ENCODE peak calls at places on chromosomes 7 and 10, in eight cellular contexts. One of them, this sample, is unnamed.

GRCh38 chr10:95841711-95842498 is 65.9 kb upstream of the CC2D2B start:
- DNase-seq in HT1080: peak
- DNase-seq in left kidney: peak
- DNase-seq in retina: peak
- DNase-seq in effector CD8-positive, alpha-beta T cell: no peak
- DNase-seq in NCI-H2029 treated with DMSO at 0.1 percent for 48 hours: no peak
- DNase-seq in activated T-helper 2 cell treated with anti-CD3 and anti-CD28 coated beads, Interferon-gamma antibody, Interleukin-2, Interleukin-4, amounts not matched to agents 10 μg/mL and 5 μg/mL and 100 μg/mL, durations not matched to agents 14 hours and 24 hours and 36 hours: no peak
- DNase-seq in anterior cingulate cortex: no peak
- DNase-seq in this sample: no peak

GRCh38 chr7:111937164-111937563 is 269.0 kb downstream of the DOCK4 start:
- DNase-seq in HT1080: no peak
- DNase-seq in left kidney: no peak
- DNase-seq in retina: no peak
- DNase-seq in effector CD8-positive, alpha-beta T cell: no peak
- DNase-seq in NCI-H2029 treated with DMSO at 0.1 percent for 48 hours: no peak
- DNase-seq in activated T-helper 2 cell treated with anti-CD3 and anti-CD28 coated beads, Interferon-gamma antibody, Interleukin-2, Interleukin-4, amounts not matched to agents 10 μg/mL and 5 μg/mL and 100 μg/mL, durations not matched to agents 14 hours and 24 hours and 36 hours: no peak
- DNase-seq in anterior cingulate cortex: no peak
- DNase-seq in this sample: no peak

GRCh38 chr7:34100661-34101060 is 195.3 kb downstream of the BMPER start:
- DNase-seq in HT1080: no peak
- DNase-seq in left kidney: no peak
- DNase-seq in retina: no peak
- DNase-seq in effector CD8-positive, alpha-beta T cell: no peak
- DNase-seq in NCI-H2029 treated with DMSO at 0.1 percent for 48 hours: no peak
- DNase-seq in activated T-helper 2 cell treated with anti-CD3 and anti-CD28 coated beads, Interferon-gamma antibody, Interleukin-2, Interleukin-4, amounts not matched to agents 10 μg/mL and 5 μg/mL and 100 μg/mL, durations not matched to agents 14 hours and 24 hours and 36 hours: no peak
- DNase-seq in anterior cingulate cortex: no peak
- DNase-seq in this sample: no peak

GRCh38 chr10:69101451-69102095 is 13.7 kb downstream of the SRGN start:
- DNase-seq in HT1080: peak
- DNase-seq in left kidney: no peak
- DNase-seq in retina: no peak
- DNase-seq in effector CD8-positive, alpha-beta T cell: no peak
- DNase-seq in NCI-H2029 treated with DMSO at 0.1 percent for 48 hours: no peak
- DNase-seq in activated T-helper 2 cell treated with anti-CD3 and anti-CD28 coated beads, Interferon-gamma antibody, Interleukin-2, Interleukin-4, amounts not matched to agents 10 μg/mL and 5 μg/mL and 100 μg/mL, durations not matched to agents 14 hours and 24 hours and 36 hours: no peak
- DNase-seq in anterior cingulate cortex: no peak
- DNase-seq in this sample: no peak

GRCh38 chr10:118209215-118209614 is 132.9 kb downstream of the FAM204A start:
- DNase-seq in HT1080: no peak
- DNase-seq in left kidney: peak
- DNase-seq in retina: peak
- DNase-seq in effector CD8-positive, alpha-beta T cell: no peak
- DNase-seq in NCI-H2029 treated with DMSO at 0.1 percent for 48 hours: no peak
- DNase-seq in activated T-helper 2 cell treated with anti-CD3 and anti-CD28 coated beads, Interferon-gamma antibody, Interleukin-2, Interleukin-4, amounts not matched to agents 10 μg/mL and 5 μg/mL and 100 μg/mL, durations not matched to agents 14 hours and 24 hours and 36 hours: no peak
- DNase-seq in anterior cingulate cortex: peak
- DNase-seq in this sample: peak

GRCh38 chr10:21336476-21337170 is 188.9 kb downstream of the SKIDA1 start:
- DNase-seq in HT1080: peak
- DNase-seq in left kidney: peak
- DNase-seq in retina: no peak
- DNase-seq in effector CD8-positive, alpha-beta T cell: no peak
- DNase-seq in NCI-H2029 treated with DMSO at 0.1 percent for 48 hours: no peak
- DNase-seq in activated T-helper 2 cell treated with anti-CD3 and anti-CD28 coated beads, Interferon-gamma antibody, Interleukin-2, Interleukin-4, amounts not matched to agents 10 μg/mL and 5 μg/mL and 100 μg/mL, durations not matched to agents 14 hours and 24 hours and 36 hours: no peak
- DNase-seq in anterior cingulate cortex: no peak
- DNase-seq in this sample: peak

GRCh38 chr10:78938695-78939672 is 129.8 kb upstream of the ZMIZ1 start:
- DNase-seq in HT1080: no peak
- DNase-seq in left kidney: no peak
- DNase-seq in retina: no peak
- DNase-seq in effector CD8-positive, alpha-beta T cell: no peak
- DNase-seq in NCI-H2029 treated with DMSO at 0.1 percent for 48 hours: no peak
- DNase-seq in activated T-helper 2 cell treated with anti-CD3 and anti-CD28 coated beads, Interferon-gamma antibody, Interleukin-2, Interleukin-4, amounts not matched to agents 10 μg/mL and 5 μg/mL and 100 μg/mL, durations not matched to agents 14 hours and 24 hours and 36 hours: no peak
- DNase-seq in anterior cingulate cortex: no peak
- DNase-seq in this sample: no peak

GRCh38 chr7:3214090-3214413 is 87.0 kb upstream of the SDK1 start:
- DNase-seq in HT1080: no peak
- DNase-seq in left kidney: no peak
- DNase-seq in retina: no peak
- DNase-seq in effector CD8-positive, alpha-beta T cell: no peak
- DNase-seq in NCI-H2029 treated with DMSO at 0.1 percent for 48 hours: no peak
- DNase-seq in activated T-helper 2 cell treated with anti-CD3 and anti-CD28 coated beads, Interferon-gamma antibody, Interleukin-2, Interleukin-4, amounts not matched to agents 10 μg/mL and 5 μg/mL and 100 μg/mL, durations not matched to agents 14 hours and 24 hours and 36 hours: no peak
- DNase-seq in anterior cingulate cortex: no peak
- DNase-seq in this sample: peak

GRCh38 chr7:23529262-23529859 is 2.4 kb downstream of the TRA2A start:
- DNase-seq in HT1080: no peak
- DNase-seq in left kidney: no peak
- DNase-seq in retina: no peak
- DNase-seq in effector CD8-positive, alpha-beta T cell: no peak
- DNase-seq in NCI-H2029 treated with DMSO at 0.1 percent for 48 hours: no peak
- DNase-seq in activated T-helper 2 cell treated with anti-CD3 and anti-CD28 coated beads, Interferon-gamma antibody, Interleukin-2, Interleukin-4, amounts not matched to agents 10 μg/mL and 5 μg/mL and 100 μg/mL, durations not matched to agents 14 hours and 24 hours and 36 hours: no peak
- DNase-seq in anterior cingulate cortex: no peak
- DNase-seq in this sample: no peak

GRCh38 chr7:1454471-1455065 is 4.7 kb downstream of the MICALL2 start:
- DNase-seq in HT1080: no peak
- DNase-seq in left kidney: no peak
- DNase-seq in retina: no peak
- DNase-seq in effector CD8-positive, alpha-beta T cell: no peak
- DNase-seq in NCI-H2029 treated with DMSO at 0.1 percent for 48 hours: no peak
- DNase-seq in activated T-helper 2 cell treated with anti-CD3 and anti-CD28 coated beads, Interferon-gamma antibody, Interleukin-2, Interleukin-4, amounts not matched to agents 10 μg/mL and 5 μg/mL and 100 μg/mL, durations not matched to agents 14 hours and 24 hours and 36 hours: no peak
- DNase-seq in anterior cingulate cortex: peak
- DNase-seq in this sample: peak

GRCh38 chr7:47036909-47037308 is 545.0 kb downstream of the TNS3 start:
- DNase-seq in HT1080: no peak
- DNase-seq in left kidney: no peak
- DNase-seq in retina: no peak
- DNase-seq in effector CD8-positive, alpha-beta T cell: no peak
- DNase-seq in NCI-H2029 treated with DMSO at 0.1 percent for 48 hours: no peak
- DNase-seq in activated T-helper 2 cell treated with anti-CD3 and anti-CD28 coated beads, Interferon-gamma antibody, Interleukin-2, Interleukin-4, amounts not matched to agents 10 μg/mL and 5 μg/mL and 100 μg/mL, durations not matched to agents 14 hours and 24 hours and 36 hours: no peak
- DNase-seq in anterior cingulate cortex: no peak
- DNase-seq in this sample: no peak

GRCh38 chr7:47153571-47153970 is 428.3 kb downstream of the TNS3 start:
- DNase-seq in HT1080: no peak
- DNase-seq in left kidney: peak
- DNase-seq in retina: no peak
- DNase-seq in effector CD8-positive, alpha-beta T cell: no peak
- DNase-seq in NCI-H2029 treated with DMSO at 0.1 percent for 48 hours: peak
- DNase-seq in activated T-helper 2 cell treated with anti-CD3 and anti-CD28 coated beads, Interferon-gamma antibody, Interleukin-2, Interleukin-4, amounts not matched to agents 10 μg/mL and 5 μg/mL and 100 μg/mL, durations not matched to agents 14 hours and 24 hours and 36 hours: no peak
- DNase-seq in anterior cingulate cortex: no peak
- DNase-seq in this sample: peak

GRCh38 chr7:107966701-107967100 is 36.3 kb downstream of the LAMB1 start:
- DNase-seq in HT1080: peak
- DNase-seq in left kidney: no peak
- DNase-seq in retina: peak
- DNase-seq in effector CD8-positive, alpha-beta T cell: no peak
- DNase-seq in NCI-H2029 treated with DMSO at 0.1 percent for 48 hours: peak
- DNase-seq in activated T-helper 2 cell treated with anti-CD3 and anti-CD28 coated beads, Interferon-gamma antibody, Interleukin-2, Interleukin-4, amounts not matched to agents 10 μg/mL and 5 μg/mL and 100 μg/mL, durations not matched to agents 14 hours and 24 hours and 36 hours: no peak
- DNase-seq in anterior cingulate cortex: no peak
- DNase-seq in this sample: peak

GRCh38 chr10:28734940-28735759 is 57.8 kb downstream of the BAMBI start:
- DNase-seq in HT1080: peak
- DNase-seq in left kidney: no peak
- DNase-seq in retina: no peak
- DNase-seq in effector CD8-positive, alpha-beta T cell: no peak
- DNase-seq in NCI-H2029 treated with DMSO at 0.1 percent for 48 hours: no peak
- DNase-seq in activated T-helper 2 cell treated with anti-CD3 and anti-CD28 coated beads, Interferon-gamma antibody, Interleukin-2, Interleukin-4, amounts not matched to agents 10 μg/mL and 5 μg/mL and 100 μg/mL, durations not matched to agents 14 hours and 24 hours and 36 hours: no peak
- DNase-seq in anterior cingulate cortex: no peak
- DNase-seq in this sample: peak

GRCh38 chr7:74512762-74513161 is 59.1 kb downstream of the GTF2IRD1 start:
- DNase-seq in HT1080: no peak
- DNase-seq in left kidney: no peak
- DNase-seq in retina: no peak
- DNase-seq in effector CD8-positive, alpha-beta T cell: no peak
- DNase-seq in NCI-H2029 treated with DMSO at 0.1 percent for 48 hours: no peak
- DNase-seq in activated T-helper 2 cell treated with anti-CD3 and anti-CD28 coated beads, Interferon-gamma antibody, Interleukin-2, Interleukin-4, amounts not matched to agents 10 μg/mL and 5 μg/mL and 100 μg/mL, durations not matched to agents 14 hours and 24 hours and 36 hours: no peak
- DNase-seq in anterior cingulate cortex: no peak
- DNase-seq in this sample: no peak

GRCh38 chr7:123460616-123461015 is 73.8 kb downstream of the IQUB start:
- DNase-seq in HT1080: peak
- DNase-seq in left kidney: no peak
- DNase-seq in retina: no peak
- DNase-seq in effector CD8-positive, alpha-beta T cell: no peak
- DNase-seq in NCI-H2029 treated with DMSO at 0.1 percent for 48 hours: no peak
- DNase-seq in activated T-helper 2 cell treated with anti-CD3 and anti-CD28 coated beads, Interferon-gamma antibody, Interleukin-2, Interleukin-4, amounts not matched to agents 10 μg/mL and 5 μg/mL and 100 μg/mL, durations not matched to agents 14 hours and 24 hours and 36 hours: no peak
- DNase-seq in anterior cingulate cortex: no peak
- DNase-seq in this sample: no peak

GRCh38 chr10:28872592-28873165 is 195.4 kb downstream of the BAMBI start:
- DNase-seq in HT1080: no peak
- DNase-seq in left kidney: no peak
- DNase-seq in retina: peak
- DNase-seq in effector CD8-positive, alpha-beta T cell: no peak
- DNase-seq in NCI-H2029 treated with DMSO at 0.1 percent for 48 hours: no peak
- DNase-seq in activated T-helper 2 cell treated with anti-CD3 and anti-CD28 coated beads, Interferon-gamma antibody, Interleukin-2, Interleukin-4, amounts not matched to agents 10 μg/mL and 5 μg/mL and 100 μg/mL, durations not matched to agents 14 hours and 24 hours and 36 hours: no peak
- DNase-seq in anterior cingulate cortex: no peak
- DNase-seq in this sample: no peak

GRCh38 chr10:43689618-43689954 is 40.9 kb upstream of the ZNF32 start:
- DNase-seq in HT1080: no peak
- DNase-seq in left kidney: peak
- DNase-seq in retina: no peak
- DNase-seq in effector CD8-positive, alpha-beta T cell: no peak
- DNase-seq in NCI-H2029 treated with DMSO at 0.1 percent for 48 hours: no peak
- DNase-seq in activated T-helper 2 cell treated with anti-CD3 and anti-CD28 coated beads, Interferon-gamma antibody, Interleukin-2, Interleukin-4, amounts not matched to agents 10 μg/mL and 5 μg/mL and 100 μg/mL, durations not matched to agents 14 hours and 24 hours and 36 hours: peak
- DNase-seq in anterior cingulate cortex: no peak
- DNase-seq in this sample: peak

GRCh38 chr7:79912213-79912633 is 222.4 kb upstream of the GNAI1 start:
- DNase-seq in HT1080: no peak
- DNase-seq in left kidney: no peak
- DNase-seq in retina: no peak
- DNase-seq in effector CD8-positive, alpha-beta T cell: no peak
- DNase-seq in NCI-H2029 treated with DMSO at 0.1 percent for 48 hours: no peak
- DNase-seq in activated T-helper 2 cell treated with anti-CD3 and anti-CD28 coated beads, Interferon-gamma antibody, Interleukin-2, Interleukin-4, amounts not matched to agents 10 μg/mL and 5 μg/mL and 100 μg/mL, durations not matched to agents 14 hours and 24 hours and 36 hours: no peak
- DNase-seq in anterior cingulate cortex: no peak
- DNase-seq in this sample: no peak

GRCh38 chr10:14560274-14560673 is 214.4 kb downstream of the FAM107B start:
- DNase-seq in HT1080: peak
- DNase-seq in left kidney: no peak
- DNase-seq in retina: no peak
- DNase-seq in effector CD8-positive, alpha-beta T cell: no peak
- DNase-seq in NCI-H2029 treated with DMSO at 0.1 percent for 48 hours: no peak
- DNase-seq in activated T-helper 2 cell treated with anti-CD3 and anti-CD28 coated beads, Interferon-gamma antibody, Interleukin-2, Interleukin-4, amounts not matched to agents 10 μg/mL and 5 μg/mL and 100 μg/mL, durations not matched to agents 14 hours and 24 hours and 36 hours: peak
- DNase-seq in anterior cingulate cortex: no peak
- DNase-seq in this sample: peak

GRCh38 chr7:149831730-149832219 is 6.4 kb upstream of the ZNF862 start:
- DNase-seq in HT1080: no peak
- DNase-seq in left kidney: peak
- DNase-seq in retina: no peak
- DNase-seq in effector CD8-positive, alpha-beta T cell: no peak
- DNase-seq in NCI-H2029 treated with DMSO at 0.1 percent for 48 hours: no peak
- DNase-seq in activated T-helper 2 cell treated with anti-CD3 and anti-CD28 coated beads, Interferon-gamma antibody, Interleukin-2, Interleukin-4, amounts not matched to agents 10 μg/mL and 5 μg/mL and 100 μg/mL, durations not matched to agents 14 hours and 24 hours and 36 hours: no peak
- DNase-seq in anterior cingulate cortex: no peak
- DNase-seq in this sample: no peak

GRCh38 chr10:117540640-117541404 is 1.7 kb upstream of the EMX2 start:
- DNase-seq in HT1080: no peak
- DNase-seq in left kidney: peak
- DNase-seq in retina: peak
- DNase-seq in effector CD8-positive, alpha-beta T cell: no peak
- DNase-seq in NCI-H2029 treated with DMSO at 0.1 percent for 48 hours: no peak
- DNase-seq in activated T-helper 2 cell treated with anti-CD3 and anti-CD28 coated beads, Interferon-gamma antibody, Interleukin-2, Interleukin-4, amounts not matched to agents 10 μg/mL and 5 μg/mL and 100 μg/mL, durations not matched to agents 14 hours and 24 hours and 36 hours: no peak
- DNase-seq in anterior cingulate cortex: no peak
- DNase-seq in this sample: no peak

GRCh38 chr7:155234950-155235789 is 62.5 kb upstream of the INSIG1 start:
- DNase-seq in HT1080: no peak
- DNase-seq in left kidney: peak
- DNase-seq in retina: no peak
- DNase-seq in effector CD8-positive, alpha-beta T cell: no peak
- DNase-seq in NCI-H2029 treated with DMSO at 0.1 percent for 48 hours: no peak
- DNase-seq in activated T-helper 2 cell treated with anti-CD3 and anti-CD28 coated beads, Interferon-gamma antibody, Interleukin-2, Interleukin-4, amounts not matched to agents 10 μg/mL and 5 μg/mL and 100 μg/mL, durations not matched to agents 14 hours and 24 hours and 36 hours: no peak
- DNase-seq in anterior cingulate cortex: no peak
- DNase-seq in this sample: no peak

GRCh38 chr7:73606801-73607691 is 17.3 kb downstream of the MLXIPL start:
- DNase-seq in HT1080: no peak
- DNase-seq in left kidney: peak
- DNase-seq in retina: peak
- DNase-seq in effector CD8-positive, alpha-beta T cell: peak
- DNase-seq in NCI-H2029 treated with DMSO at 0.1 percent for 48 hours: peak
- DNase-seq in activated T-helper 2 cell treated with anti-CD3 and anti-CD28 coated beads, Interferon-gamma antibody, Interleukin-2, Interleukin-4, amounts not matched to agents 10 μg/mL and 5 μg/mL and 100 μg/mL, durations not matched to agents 14 hours and 24 hours and 36 hours: peak
- DNase-seq in anterior cingulate cortex: no peak
- DNase-seq in this sample: peak

GRCh38 chr10:1776127-1776662 is 38.9 kb upstream of the ADARB2 start:
- DNase-seq in HT1080: no peak
- DNase-seq in left kidney: no peak
- DNase-seq in retina: no peak
- DNase-seq in effector CD8-positive, alpha-beta T cell: no peak
- DNase-seq in NCI-H2029 treated with DMSO at 0.1 percent for 48 hours: no peak
- DNase-seq in activated T-helper 2 cell treated with anti-CD3 and anti-CD28 coated beads, Interferon-gamma antibody, Interleukin-2, Interleukin-4, amounts not matched to agents 10 μg/mL and 5 μg/mL and 100 μg/mL, durations not matched to agents 14 hours and 24 hours and 36 hours: no peak
- DNase-seq in anterior cingulate cortex: no peak
- DNase-seq in this sample: no peak

GRCh38 chr7:149872419-149873073 is 1.2 kb upstream of the ATP6V0E2 start:
- DNase-seq in HT1080: no peak
- DNase-seq in left kidney: peak
- DNase-seq in retina: peak
- DNase-seq in effector CD8-positive, alpha-beta T cell: no peak
- DNase-seq in NCI-H2029 treated with DMSO at 0.1 percent for 48 hours: peak
- DNase-seq in activated T-helper 2 cell treated with anti-CD3 and anti-CD28 coated beads, Interferon-gamma antibody, Interleukin-2, Interleukin-4, amounts not matched to agents 10 μg/mL and 5 μg/mL and 100 μg/mL, durations not matched to agents 14 hours and 24 hours and 36 hours: no peak
- DNase-seq in anterior cingulate cortex: peak
- DNase-seq in this sample: peak

GRCh38 chr10:119413738-119414611 is 128.5 kb downstream of the RGS10 start:
- DNase-seq in HT1080: no peak
- DNase-seq in left kidney: peak
- DNase-seq in retina: peak
- DNase-seq in effector CD8-positive, alpha-beta T cell: no peak
- DNase-seq in NCI-H2029 treated with DMSO at 0.1 percent for 48 hours: no peak
- DNase-seq in activated T-helper 2 cell treated with anti-CD3 and anti-CD28 coated beads, Interferon-gamma antibody, Interleukin-2, Interleukin-4, amounts not matched to agents 10 μg/mL and 5 μg/mL and 100 μg/mL, durations not matched to agents 14 hours and 24 hours and 36 hours: no peak
- DNase-seq in anterior cingulate cortex: no peak
- DNase-seq in this sample: no peak

GRCh38 chr7:30159698-30160143 is 24.9 kb downstream of the MTURN start:
- DNase-seq in HT1080: peak
- DNase-seq in left kidney: peak
- DNase-seq in retina: no peak
- DNase-seq in effector CD8-positive, alpha-beta T cell: no peak
- DNase-seq in NCI-H2029 treated with DMSO at 0.1 percent for 48 hours: no peak
- DNase-seq in activated T-helper 2 cell treated with anti-CD3 and anti-CD28 coated beads, Interferon-gamma antibody, Interleukin-2, Interleukin-4, amounts not matched to agents 10 μg/mL and 5 μg/mL and 100 μg/mL, durations not matched to agents 14 hours and 24 hours and 36 hours: no peak
- DNase-seq in anterior cingulate cortex: no peak
- DNase-seq in this sample: no peak

GRCh38 chr7:20597339-20597738 is 18.1 kb upstream of the ABCB5 start:
- DNase-seq in HT1080: no peak
- DNase-seq in left kidney: no peak
- DNase-seq in retina: no peak
- DNase-seq in effector CD8-positive, alpha-beta T cell: no peak
- DNase-seq in NCI-H2029 treated with DMSO at 0.1 percent for 48 hours: no peak
- DNase-seq in activated T-helper 2 cell treated with anti-CD3 and anti-CD28 coated beads, Interferon-gamma antibody, Interleukin-2, Interleukin-4, amounts not matched to agents 10 μg/mL and 5 μg/mL and 100 μg/mL, durations not matched to agents 14 hours and 24 hours and 36 hours: no peak
- DNase-seq in anterior cingulate cortex: no peak
- DNase-seq in this sample: no peak

GRCh38 chr7:158109364-158110033 is 478.1 kb downstream of the PTPRN2 start:
- DNase-seq in HT1080: no peak
- DNase-seq in left kidney: no peak
- DNase-seq in retina: no peak
- DNase-seq in effector CD8-positive, alpha-beta T cell: no peak
- DNase-seq in NCI-H2029 treated with DMSO at 0.1 percent for 48 hours: no peak
- DNase-seq in activated T-helper 2 cell treated with anti-CD3 and anti-CD28 coated beads, Interferon-gamma antibody, Interleukin-2, Interleukin-4, amounts not matched to agents 10 μg/mL and 5 μg/mL and 100 μg/mL, durations not matched to agents 14 hours and 24 hours and 36 hours: no peak
- DNase-seq in anterior cingulate cortex: no peak
- DNase-seq in this sample: no peak

GRCh38 chr10:129993621-129994020 is 29.5 kb upstream of the EBF3 start:
- DNase-seq in HT1080: peak
- DNase-seq in left kidney: no peak
- DNase-seq in retina: no peak
- DNase-seq in effector CD8-positive, alpha-beta T cell: no peak
- DNase-seq in NCI-H2029 treated with DMSO at 0.1 percent for 48 hours: no peak
- DNase-seq in activated T-helper 2 cell treated with anti-CD3 and anti-CD28 coated beads, Interferon-gamma antibody, Interleukin-2, Interleukin-4, amounts not matched to agents 10 μg/mL and 5 μg/mL and 100 μg/mL, durations not matched to agents 14 hours and 24 hours and 36 hours: no peak
- DNase-seq in anterior cingulate cortex: no peak
- DNase-seq in this sample: peak

GRCh38 chr10:20767028-20767427 is 130.1 kb downstream of the NEBL start:
- DNase-seq in HT1080: peak
- DNase-seq in left kidney: no peak
- DNase-seq in retina: no peak
- DNase-seq in effector CD8-positive, alpha-beta T cell: no peak
- DNase-seq in NCI-H2029 treated with DMSO at 0.1 percent for 48 hours: no peak
- DNase-seq in activated T-helper 2 cell treated with anti-CD3 and anti-CD28 coated beads, Interferon-gamma antibody, Interleukin-2, Interleukin-4, amounts not matched to agents 10 μg/mL and 5 μg/mL and 100 μg/mL, durations not matched to agents 14 hours and 24 hours and 36 hours: no peak
- DNase-seq in anterior cingulate cortex: no peak
- DNase-seq in this sample: no peak

GRCh38 chr7:77674878-77675277 is 21.4 kb upstream of the RSBN1L start:
- DNase-seq in HT1080: peak
- DNase-seq in left kidney: no peak
- DNase-seq in retina: no peak
- DNase-seq in effector CD8-positive, alpha-beta T cell: no peak
- DNase-seq in NCI-H2029 treated with DMSO at 0.1 percent for 48 hours: no peak
- DNase-seq in activated T-helper 2 cell treated with anti-CD3 and anti-CD28 coated beads, Interferon-gamma antibody, Interleukin-2, Interleukin-4, amounts not matched to agents 10 μg/mL and 5 μg/mL and 100 μg/mL, durations not matched to agents 14 hours and 24 hours and 36 hours: no peak
- DNase-seq in anterior cingulate cortex: no peak
- DNase-seq in this sample: peak

GRCh38 chr10:34609287-34609940 is 205.7 kb downstream of the PARD3 start:
- DNase-seq in HT1080: no peak
- DNase-seq in left kidney: no peak
- DNase-seq in retina: no peak
- DNase-seq in effector CD8-positive, alpha-beta T cell: no peak
- DNase-seq in NCI-H2029 treated with DMSO at 0.1 percent for 48 hours: no peak
- DNase-seq in activated T-helper 2 cell treated with anti-CD3 and anti-CD28 coated beads, Interferon-gamma antibody, Interleukin-2, Interleukin-4, amounts not matched to agents 10 μg/mL and 5 μg/mL and 100 μg/mL, durations not matched to agents 14 hours and 24 hours and 36 hours: no peak
- DNase-seq in anterior cingulate cortex: no peak
- DNase-seq in this sample: no peak

This sample was measured in islet precursor cell.